ENCODE peak calls at places on chromosomes 3 and 15, in four cellular contexts. One of them, this sample, is unnamed.

GRCh38 chr3:123688241-123688747 is 103.4 kb upstream of the HACD2 start:
- DNase-seq in NAMALWA: no peak
- DNase-seq in NCI-H2029: no peak
- DNase-seq in mesothelial cell of epicardium: no peak
- DNase-seq in this sample: no peak

GRCh38 chr15:55434989-55435825 is 26.9 kb downstream of the PIERCE2 start:
- DNase-seq in NAMALWA: peak; percentile 81
- DNase-seq in mesothelial cell of epicardium: no peak
- DNase-seq in NCI-H2029: no peak
- DNase-seq in this sample: peak; percentile 28

GRCh38 chr3:70979983-70980645 is 603.4 kb downstream of the FOXP1 start:
- DNase-seq in NCI-H2029: no peak
- DNase-seq in NAMALWA: no peak
- DNase-seq in mesothelial cell of epicardium: no peak
- DNase-seq in this sample: no peak

GRCh38 chr15:94653071-94653470 is 421.7 kb downstream of the MCTP2 start:
- DNase-seq in mesothelial cell of epicardium: no peak
- DNase-seq in NAMALWA: no peak
- DNase-seq in NCI-H2029: no peak
- DNase-seq in this sample: no peak

GRCh38 chr3:53890726-53891499 is 746 bp downstream of the SELENOK start:
- DNase-seq in mesothelial cell of epicardium: no peak
- DNase-seq in NCI-H2029: peak; percentile 22
- DNase-seq in NAMALWA: peak; percentile 53
- DNase-seq in this sample: no peak

GRCh38 chr3:5014431-5014830 is 35.2 kb downstream of the BHLHE40 start:
- DNase-seq in NCI-H2029: no peak
- DNase-seq in mesothelial cell of epicardium: no peak
- DNase-seq in NAMALWA: no peak
- DNase-seq in this sample: no peak

GRCh38 chr15:68816795-68817303 is 3.8 kb downstream of the ANP32A start:
- DNase-seq in NCI-H2029: no peak
- DNase-seq in NAMALWA: peak; percentile 40
- DNase-seq in mesothelial cell of epicardium: no peak
- DNase-seq in this sample: no peak

GRCh38 chr3:144840866-144841265 is 869.2 kb downstream of the DIPK2A start:
- DNase-seq in NAMALWA: no peak
- DNase-seq in mesothelial cell of epicardium: no peak
- DNase-seq in NCI-H2029: no peak
- DNase-seq in this sample: no peak

GRCh38 chr3:196127308-196128040 is 45.6 kb upstream of the TFRC start:
- DNase-seq in mesothelial cell of epicardium: no peak
- DNase-seq in NCI-H2029: no peak
- DNase-seq in NAMALWA: no peak
- DNase-seq in this sample: no peak

GRCh38 chr15:78909791-78910228 is 35.0 kb downstream of the CTSH start:
- DNase-seq in NCI-H2029: no peak
- DNase-seq in NAMALWA: peak; percentile 62
- DNase-seq in mesothelial cell of epicardium: peak; percentile 61
- DNase-seq in this sample: peak; percentile 40

GRCh38 chr3:178117641-178118040 is 418.6 kb upstream of the KCNMB2 start:
- DNase-seq in mesothelial cell of epicardium: no peak
- DNase-seq in NAMALWA: no peak
- DNase-seq in NCI-H2029: no peak
- DNase-seq in this sample: no peak

GRCh38 chr3:172626241-172626640 is 84.6 kb downstream of the NCEH1 start:
- DNase-seq in NCI-H2029: no peak
- DNase-seq in NAMALWA: no peak
- DNase-seq in mesothelial cell of epicardium: no peak
- DNase-seq in this sample: no peak

GRCh38 chr3:27655536-27655935 is 66.6 kb downstream of the EOMES start:
- DNase-seq in NAMALWA: no peak
- DNase-seq in NCI-H2029: no peak
- DNase-seq in mesothelial cell of epicardium: no peak
- DNase-seq in this sample: no peak

GRCh38 chr15:60001642-60002527 is 2.2 kb upstream of the FOXB1 start:
- DNase-seq in NAMALWA: no peak
- DNase-seq in NCI-H2029: no peak
- DNase-seq in mesothelial cell of epicardium: no peak
- DNase-seq in this sample: no peak

GRCh38 chr3:68504185-68504584 is 428.2 kb downstream of the TAFA4 start:
- DNase-seq in mesothelial cell of epicardium: no peak
- DNase-seq in NAMALWA: no peak
- DNase-seq in NCI-H2029: no peak
- DNase-seq in this sample: no peak

GRCh38 chr3:148759425-148759824 is 61.7 kb downstream of the AGTR1 start:
- DNase-seq in NCI-H2029: no peak
- DNase-seq in mesothelial cell of epicardium: no peak
- DNase-seq in NAMALWA: no peak
- DNase-seq in this sample: no peak

GRCh38 chr3:148816971-148817519 is 10.6 kb upstream of the CPB1 start:
- DNase-seq in mesothelial cell of epicardium: no peak
- DNase-seq in NAMALWA: no peak
- DNase-seq in NCI-H2029: peak; percentile 1
- DNase-seq in this sample: peak; percentile 74

This sample was measured in SHP77.